ENCODE peak calls at places on chromosomes 12 and 14, in seven cellular contexts. B is H9, Q is IMR-90, R is neuronal stem cell, X is mesenchymal stem cell, S is H1, H is trophoblast cell. P is an unnamed sample.

GRCh38 chr14:20662968-20663731 is 21.2 kb upstream of the RNASE4 start:
- DNase-seq in H (no peak), X (peak), Q (peak), R (peak), S (peak), B (peak), P (peak)

GRCh38 chr12:11718768-11719253 is 69.3 kb downstream of the ETV6 start:
- DNase-seq in H (no peak), S (no peak), X (peak), R (no peak), Q (peak), B (no peak), P (peak)

GRCh38 chr12:128458301-128458974 is 191.5 kb downstream of the TMEM132C start:
- DNase-seq in X (no peak), Q (no peak), B (peak), R (no peak), H (no peak), S (no peak), P (peak)

GRCh38 chr12:45329702-45330101 is 113.8 kb downstream of the ANO6 start:
- DNase-seq in X (no peak), Q (no peak), B (no peak), S (no peak), R (no peak), H (no peak), P (peak)

GRCh38 chr14:34374998-34375740 is 86.9 kb downstream of the SPTSSA start:
- DNase-seq in R (no peak), X (no peak), Q (no peak), B (no peak), H (peak), S (no peak), P (no peak)

GRCh38 chr12:119990382-119990874 is 1.4 kb downstream of the BICDL1 start:
- DNase-seq in B (no peak), S (no peak), R (no peak), X (no peak), Q (no peak), H (peak), P (peak)

GRCh38 chr12:76276499-76277151 is 71.6 kb downstream of the BBS10 start:
- DNase-seq in Q (no peak), H (no peak), B (no peak), S (no peak), R (no peak), X (peak), P (no peak)

GRCh38 chr12:85657251-85657650 is 179.0 kb downstream of the RASSF9 start:
- DNase-seq in S (no peak), H (no peak), R (no peak), X (no peak), B (no peak), Q (no peak), P (no peak)

GRCh38 chr12:71958993-71959588 is 20.4 kb downstream of the TPH2 start:
- DNase-seq in Q (peak), S (no peak), B (no peak), X (peak), R (no peak), H (no peak), P (peak)

GRCh38 chr14:93320489-93320888 is 12.3 kb downstream of the BTBD7 start:
- DNase-seq in X (no peak), Q (peak), H (no peak), B (no peak), S (no peak), R (no peak), P (no peak)

GRCh38 chr12:26821212-26821701 is 11.7 kb downstream of the ITPR2 start:
- DNase-seq in R (no peak), B (no peak), S (no peak), H (no peak), Q (peak), X (no peak), P (no peak)

GRCh38 chr12:102824218-102824835 is 92.7 kb downstream of the PAH start:
- DNase-seq in H (peak), R (peak), X (peak), Q (peak), B (peak), S (peak), P (peak)

DNA sequence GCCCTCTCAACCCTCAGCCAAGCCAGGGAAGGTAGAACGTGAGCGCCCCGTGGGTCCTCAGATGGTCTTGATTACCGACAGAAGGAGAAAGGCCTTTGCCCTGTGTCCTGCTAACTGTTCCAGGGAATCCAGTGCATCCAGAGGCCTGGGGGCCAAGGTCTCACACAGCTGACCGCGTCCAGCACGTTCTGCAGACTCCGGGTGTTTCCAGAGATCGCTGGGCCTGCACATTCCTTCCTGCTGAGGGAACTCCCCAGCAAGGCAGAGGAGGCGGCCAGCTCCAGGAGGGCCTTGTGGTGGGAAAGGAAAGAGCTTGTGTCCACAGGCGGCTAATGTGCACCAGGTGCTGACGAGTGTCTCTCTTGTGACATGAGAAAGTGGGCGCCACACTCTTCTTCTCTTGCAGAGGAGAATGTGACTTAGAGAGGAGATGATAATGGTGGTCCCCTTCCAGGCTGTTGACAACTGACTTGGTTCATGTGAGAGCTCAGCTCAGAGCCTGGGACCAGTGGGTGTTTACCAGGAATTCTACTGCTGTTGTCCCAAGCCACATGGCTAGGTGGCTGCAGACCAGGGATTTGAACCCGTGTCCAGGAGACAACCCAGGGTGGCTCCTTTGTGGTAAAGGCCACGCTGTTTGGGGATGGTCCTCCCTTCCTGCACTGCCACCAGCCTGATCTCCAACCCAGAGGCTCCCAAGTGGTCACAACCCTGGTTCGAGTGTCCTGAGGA is 46.8 kb upstream of the DLK1 start:
- DNase-seq in Q (peak), B (no peak), X (peak), S (no peak), H (peak), R (no peak), P (no peak)
- H4K8ac ChIP-seq in Q (peak), B (no peak), X (peak), S (peak), H (peak), R (peak), P (no peak)

GRCh38 chr14:38221077-38221476 is 13.4 kb downstream of the SSTR1 start:
- DNase-seq in B (no peak), Q (no peak), S (no peak), X (no peak), R (no peak), H (no peak), P (no peak)

GRCh38 chr14:38225946-38226345 is 18.2 kb downstream of the SSTR1 start:
- DNase-seq in B (no peak), S (no peak), X (no peak), H (no peak), Q (no peak), R (no peak), P (no peak)

GRCh38 chr14:38226366-38226765 is 18.7 kb downstream of the SSTR1 start:
- DNase-seq in Q (no peak), R (no peak), S (no peak), H (no peak), B (no peak), X (no peak), P (no peak)

DNA sequence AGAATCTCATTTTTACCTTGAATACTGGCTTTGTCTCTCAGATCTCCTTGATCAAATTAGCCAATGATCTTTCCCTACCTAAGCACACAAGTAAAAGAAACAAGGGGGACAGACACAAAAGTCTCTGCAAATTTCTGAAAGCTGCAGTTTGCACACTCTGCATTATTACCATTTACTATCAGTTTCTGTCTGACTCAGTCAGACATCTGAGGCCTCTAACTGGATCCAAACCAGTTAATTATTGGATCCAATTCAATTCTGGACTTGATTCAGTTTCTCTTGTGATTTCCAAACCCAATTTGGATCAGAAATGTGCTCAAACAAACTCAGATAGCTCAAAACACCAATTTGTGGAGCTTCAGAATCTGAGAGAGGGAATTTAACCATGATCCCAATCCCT is 16.6 kb downstream of the SSTR1 start:
- DNase-seq in X (no peak), B (no peak), S (no peak), H (no peak), R (no peak), Q (no peak), P (no peak)
- H4K8ac ChIP-seq in X (no peak), B (no peak), S (no peak), H (no peak), R (no peak), Q (no peak), P (no peak)

GRCh38 chr12:46985816-46986215 is 93.6 kb upstream of the PCED1B start:
- DNase-seq in X (no peak), B (no peak), S (no peak), Q (no peak), R (no peak), H (no peak), P (no peak)

GRCh38 chr12:46990211-46990610 is 89.2 kb upstream of the PCED1B start:
- DNase-seq in X (no peak), B (no peak), R (no peak), Q (no peak), S (no peak), H (no peak), P (no peak)
- H4K8ac ChIP-seq in X (no peak), B (no peak), R (no peak), Q (no peak), S (no peak), H (no peak), P (no peak)

GRCh38 chr12:51620448-51620847 is 29.4 kb downstream of the SCN8A start:
- DNase-seq in X (no peak), Q (peak), H (no peak), S (no peak), R (no peak), B (no peak), P (no peak)
- H4K8ac ChIP-seq in X (no peak), Q (no peak), H (no peak), S (no peak), R (no peak), B (no peak), P (no peak)